ENCODE peak calls at places on chromosomes 6 and 20, in ten cellular contexts. C, F, I, Q, B, U, W, H, S and Z are unnamed samples.

GRCh38 chr6:68042339-68043121 is 592.6 kb upstream of the ADGRB3 start:
- DNase-seq in C (no peak), F (no peak), I (no peak), Q (no peak), B (no peak), U (no peak), W (no peak), H (no peak), S (no peak), Z (no peak)

GRCh38 chr6:148134566-148134965 is 208.1 kb upstream of the SASH1 start:
- DNase-seq in C (no peak), F (no peak), I (no peak), Q (no peak), B (no peak), U (no peak), W (no peak), H (no peak), S (no peak), Z (no peak)

GRCh38 chr20:36468149-36469000 is 72.9 kb upstream of the MYL9 start:
- DNase-seq in C (peak; percentile 49), F (no peak), I (no peak), Q (peak; percentile 24), B (no peak), U (no peak), W (no peak), H (no peak), S (no peak), Z (no peak)

GRCh38 chr6:35688605-35689322 is at the start of gene FKBP5:
- DNase-seq in C (peak; percentile 94), F (peak; percentile 97), I (peak; percentile 95), Q (peak; percentile 95), B (peak; percentile 98), U (peak; percentile 87), W (peak; percentile 88), H (peak; percentile 91), S (peak; percentile 96), Z (no peak)

GRCh38 chr6:54291738-54292137 is 16.5 kb upstream of the TINAG start:
- DNase-seq in C (no peak), F (no peak), I (no peak), Q (no peak), B (no peak), U (peak; percentile 64), W (peak; percentile 40), H (peak; percentile 42), S (no peak), Z (peak; percentile 81)

GRCh38 chr6:56765494-56765893 is 122.8 kb upstream of the DST start:
- DNase-seq in C (no peak), F (no peak), I (no peak), Q (no peak), B (no peak), U (no peak), W (no peak), H (no peak), S (no peak), Z (no peak)

GRCh38 chr20:46954490-46955038 is 59.9 kb downstream of the EYA2 start:
- DNase-seq in C (no peak), F (peak; percentile 35), I (no peak), Q (no peak), B (no peak), U (peak; percentile 99), W (peak; percentile 94), H (peak; percentile 75), S (no peak), Z (no peak)

GRCh38 chr6:119312875-119313338 is 36.7 kb downstream of the MAN1A1 start:
- DNase-seq in C (no peak), F (no peak), I (no peak), Q (peak; percentile 31), B (no peak), U (no peak), W (no peak), H (no peak), S (peak; percentile 19), Z (no peak)

GRCh38 chr6:62746968-62747367 is 460.9 kb upstream of the KHDRBS2 start:
- DNase-seq in C (no peak), F (no peak), I (no peak), Q (no peak), B (no peak), U (no peak), W (no peak), H (no peak), S (no peak), Z (no peak)

GRCh38 chr6:53101006-53101405 is 35.8 kb downstream of the FBXO9 start:
- DNase-seq in C (no peak), F (no peak), I (no peak), Q (no peak), B (no peak), U (no peak), W (no peak), H (no peak), S (no peak), Z (no peak)

GRCh38 chr6:55621244-55621643 is 42.3 kb upstream of the HMGCLL1 start:
- DNase-seq in C (no peak), F (no peak), I (no peak), Q (no peak), B (no peak), U (no peak), W (no peak), H (no peak), S (no peak), Z (no peak)

GRCh38 chr6:55621993-55622392 is 43.0 kb upstream of the HMGCLL1 start:
- DNase-seq in C (no peak), F (no peak), I (no peak), Q (no peak), B (no peak), U (no peak), W (no peak), H (no peak), S (no peak), Z (no peak)

DNA sequence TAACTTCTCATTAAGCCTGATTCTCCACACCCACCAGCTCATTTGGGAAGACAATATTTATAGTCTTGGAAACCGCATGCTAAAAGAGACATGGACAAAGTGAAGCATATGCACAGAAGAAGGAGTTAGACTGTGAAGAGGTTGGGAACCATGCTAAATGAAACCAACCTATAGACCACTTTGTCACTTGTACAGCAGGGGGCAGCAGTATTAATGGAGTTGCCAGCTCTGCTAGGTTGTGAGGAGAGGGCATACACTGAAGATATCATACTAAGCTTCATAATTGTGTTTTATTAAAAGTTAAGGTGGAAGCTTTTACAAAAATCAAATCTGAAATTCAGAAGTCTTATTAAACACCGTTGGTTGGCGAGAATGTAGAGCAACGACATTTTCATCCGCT is 38.3 kb upstream of the HMGCLL1 start:
- DNase-seq in C (no peak), F (peak; percentile 51), I (no peak), Q (peak; percentile 27), B (no peak), U (peak; percentile 34), W (peak; percentile 65), H (peak; percentile 66), S (peak; percentile 51), Z (peak; percentile 6)
- TF ChIP-seq CTCF in C (peak; percentile 36), F (peak; percentile 58), I (no peak), Q (peak; percentile 24), B (peak; percentile 38), U (peak; percentile 72), W (peak; percentile 47), H (peak; percentile 66), S (no peak), Z (peak; percentile 82)

DNA sequence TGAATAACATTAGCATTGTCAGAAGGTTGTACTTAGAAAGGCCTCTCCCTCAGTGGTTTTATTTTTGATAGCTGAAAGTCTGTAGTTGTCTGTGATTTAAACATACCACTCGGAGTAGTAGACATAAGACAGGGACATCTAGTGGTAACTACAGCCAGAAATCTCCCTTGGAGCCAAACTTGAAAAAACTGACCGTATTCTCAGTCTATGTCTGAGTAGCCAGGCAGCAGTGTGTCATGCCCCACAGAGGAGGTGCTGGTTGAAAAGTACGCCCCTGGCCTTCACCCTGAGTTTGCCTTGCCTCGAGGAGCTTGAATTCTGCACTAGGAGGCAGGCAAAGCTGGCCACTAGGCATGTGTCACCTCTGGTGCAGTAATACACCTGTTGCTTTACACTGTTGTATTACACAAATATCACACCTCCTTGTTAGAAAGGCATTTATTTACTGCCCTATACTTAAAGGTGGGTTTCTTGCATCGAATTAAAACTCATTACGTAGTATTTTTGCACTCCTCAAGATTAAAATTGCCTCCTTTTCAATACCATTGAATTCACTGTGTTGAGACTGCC is 20.8 kb downstream of the ZBTB2 start:
- DNase-seq in C (no peak), F (no peak), I (no peak), Q (no peak), B (no peak), U (no peak), W (peak; percentile 54), H (peak; percentile 50), S (no peak), Z (no peak)
- TF ChIP-seq CTCF in C (no peak), F (no peak), I (no peak), Q (no peak), B (no peak), U (no peak), W (peak; percentile 13), H (peak; percentile 24), S (no peak), Z (peak; percentile 41)

GRCh38 chr6:168895102-168895812 is 358.4 kb downstream of the THBS2 start:
- DNase-seq in C (peak; percentile 81), F (peak; percentile 88), I (peak; percentile 82), Q (peak; percentile 93), B (peak; percentile 84), U (peak; percentile 69), W (peak; percentile 72), H (peak; percentile 76), S (peak; percentile 94), Z (no peak)

GRCh38 chr6:168888786-168889345 is 364.8 kb downstream of the THBS2 start:
- DNase-seq in C (no peak), F (no peak), I (no peak), Q (no peak), B (no peak), U (no peak), W (no peak), H (no peak), S (no peak), Z (no peak)

GRCh38 chr6:168890306-168890995 is 363.2 kb downstream of the THBS2 start:
- DNase-seq in C (no peak), F (no peak), I (no peak), Q (no peak), B (no peak), U (no peak), W (no peak), H (no peak), S (no peak), Z (no peak)

GRCh38 chr6:168888102-168888501 is 365.5 kb downstream of the THBS2 start:
- DNase-seq in C (no peak), F (no peak), I (no peak), Q (no peak), B (no peak), U (no peak), W (no peak), H (no peak), S (no peak), Z (no peak)

DNA sequence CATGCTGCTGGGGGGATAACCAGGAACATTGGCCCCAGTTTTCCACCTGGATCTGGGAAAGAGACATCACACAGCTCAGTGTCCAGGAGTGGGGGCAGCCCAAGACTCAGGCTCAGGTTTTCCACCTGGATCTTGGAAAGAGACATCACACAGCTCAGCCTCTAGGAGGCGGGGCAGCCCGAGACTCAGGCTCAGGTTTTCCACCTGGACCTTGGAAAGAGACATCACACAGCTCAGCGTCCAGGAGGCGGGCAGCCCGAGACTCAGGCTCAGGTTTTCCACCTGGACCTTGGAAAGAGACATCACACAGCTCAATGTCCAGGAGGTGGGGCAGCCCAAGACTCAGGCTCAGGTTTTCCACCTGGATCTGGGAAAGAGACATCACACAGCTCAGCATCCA is 361.6 kb downstream of the THBS2 start:
- DNase-seq in C (no peak), F (no peak), I (no peak), Q (no peak), B (no peak), U (no peak), W (no peak), H (no peak), S (no peak), Z (no peak)
- TF ChIP-seq CTCF in C (no peak), F (no peak), I (no peak), Q (no peak), B (no peak), U (no peak), W (no peak), H (no peak), S (no peak), Z (no peak)

GRCh38 chr20:37758332-37758731 is 64.5 kb downstream of the CTNNBL1 start:
- DNase-seq in C (no peak), F (peak; percentile 3), I (no peak), Q (no peak), B (no peak), U (no peak), W (peak; percentile 1), H (no peak), S (no peak), Z (no peak)
- TF ChIP-seq CTCF in C (no peak), F (no peak), I (no peak), Q (no peak), B (no peak), U (no peak), W (no peak), H (no peak), S (peak; percentile 8), Z (peak; percentile 33)